ENCODE peak calls at places on chromosome 2, in four cellular contexts. A is stimulated activated CD4-positive, alpha-beta T cell treated with anti-CD3 and anti-CD28 coated beads, Interleukin-4, amount 100 ng/mL, for 1 hour; N is SJSA1; R is gastrocnemius medialis. F is an unnamed sample.

GRCh38 chr2:54859997-54860701 is 136.7 kb downstream of the EML6 start:
- DNase-seq in A (no peak), R (no peak), N (peak; percentile 72), F (peak; percentile 57)

GRCh38 chr2:10614940-10615339 is 74.8 kb downstream of the NOL10 start:
- DNase-seq in N (no peak), R (no peak), A (no peak), F (no peak)

GRCh38 chr2:9178905-9179571 is 27.6 kb upstream of the ASAP2 start:
- DNase-seq in R (peak; percentile 24), N (no peak), A (no peak), F (peak; percentile 38)

GRCh38 chr2:121550669-121551068 is 20.0 kb downstream of the RNU4ATAC start:
- DNase-seq in A (no peak), R (no peak), N (no peak), F (no peak)

GRCh38 chr2:8644605-8645175 is 37.2 kb upstream of the ID2 start:
- DNase-seq in N (no peak), A (no peak), R (peak; percentile 10), F (no peak)

GRCh38 chr2:40251146-40251545 is 200.7 kb downstream of the SLC8A1 start:
- DNase-seq in N (no peak), A (no peak), R (no peak), F (no peak)

GRCh38 chr2:234512884-234513669 is 16.2 kb upstream of the ARL4C start:
- DNase-seq in N (no peak), R (no peak), A (no peak), F (no peak)

GRCh38 chr2:110166246-110166645 is 38.6 kb downstream of the NPHP1 start:
- DNase-seq in A (no peak), N (no peak), R (no peak), F (peak; percentile 5)

GRCh38 chr2:165725421-165725820 is 68.6 kb downstream of the GALNT3 start:
- DNase-seq in A (no peak), N (no peak), R (no peak), F (peak; percentile 18)

GRCh38 chr2:45232824-45233223 is 223.6 kb upstream of the SIX2 start:
- DNase-seq in R (no peak), N (no peak), A (no peak), F (no peak)

GRCh38 chr2:88054300-88055048 is 1.1 kb downstream of the KRCC1 start:
- DNase-seq in N (no peak), R (no peak), A (no peak), F (no peak)

GRCh38 chr2:205546417-205546816 is 135.9 kb upstream of the NRP2 start:
- DNase-seq in A (no peak), N (no peak), R (no peak), F (no peak)

GRCh38 chr2:156191547-156191946 is 141.0 kb downstream of the NR4A2 start:
- DNase-seq in A (no peak), N (no peak), R (no peak), F (no peak)

GRCh38 chr2:20430461-20431302 is 16.2 kb upstream of the RHOB start:
- DNase-seq in N (no peak), R (no peak), A (no peak), F (no peak)

GRCh38 chr2:126614529-126615279 is 41.3 kb upstream of the GYPC start:
- DNase-seq in N (no peak), R (no peak), A (no peak), F (peak; percentile 29)

GRCh38 chr2:17441055-17441771 is 77.0 kb downstream of the RAD51AP2 start:
- DNase-seq in A (no peak), N (no peak), R (no peak), F (no peak)